ENCODE peak calls at places on chromosome 10, in six cellular contexts. X is tibial artery, O is AG04450, Q is HCT116, T is sigmoid colon, B is WERI-Rb-1. V is an unnamed sample. For H3K27me3, the result is how much of the 10 kb centered on the place peaks cover.

GRCh38 chr10:76091821-76092394 is 660.5 kb downstream of the LRMDA start:
- DNase-seq in X (no peak), O (no peak), Q (no peak), T (no peak), B (no peak), V (no peak)

GRCh38 chr10:121994429-121994881 is 5.5 kb downstream of the TACC2 start:
- DNase-seq in X (peak), O (no peak), Q (no peak), T (peak), B (peak), V (no peak)

GRCh38 chr10:88058750-88059149 is 195.3 kb downstream of the PTEN start:
- DNase-seq in X (no peak), O (no peak), Q (no peak), T (no peak), B (no peak), V (no peak)

GRCh38 chr10:24691113-24691512 is 32.6 kb downstream of the ARHGAP21 start:
- DNase-seq in X (peak), O (no peak), Q (no peak), T (no peak), B (no peak), V (no peak)

GRCh38 chr10:69512901-69513300 is 60.3 kb downstream of the NEUROG3 start:
- DNase-seq in X (no peak), O (no peak), Q (no peak), T (no peak), B (no peak), V (no peak)

GRCh38 chr10:93790454-93790853 is 32.7 kb downstream of the LGI1 start:
- DNase-seq in X (no peak), O (no peak), Q (no peak), T (no peak), B (peak), V (no peak)

GRCh38 chr10:12905067-12905466 is 96.4 kb downstream of the CCDC3 start:
- DNase-seq in X (no peak), O (no peak), Q (no peak), T (no peak), B (no peak), V (no peak)

GRCh38 chr10:99115703-99116102 is 119.9 kb downstream of the HPSE2 start:
- DNase-seq in X (no peak), O (no peak), Q (no peak), T (no peak), B (no peak), V (no peak)

GRCh38 chr10:84076540-84077195 is 62.6 kb upstream of the GHITM start:
- DNase-seq in X (no peak), O (peak), Q (no peak), T (no peak), B (peak), V (no peak)

GRCh38 chr10:5582736-5583135 is 58.0 kb downstream of the CALML3 start:
- DNase-seq in X (peak), O (no peak), Q (peak), T (no peak), B (peak), V (no peak)

DNA sequence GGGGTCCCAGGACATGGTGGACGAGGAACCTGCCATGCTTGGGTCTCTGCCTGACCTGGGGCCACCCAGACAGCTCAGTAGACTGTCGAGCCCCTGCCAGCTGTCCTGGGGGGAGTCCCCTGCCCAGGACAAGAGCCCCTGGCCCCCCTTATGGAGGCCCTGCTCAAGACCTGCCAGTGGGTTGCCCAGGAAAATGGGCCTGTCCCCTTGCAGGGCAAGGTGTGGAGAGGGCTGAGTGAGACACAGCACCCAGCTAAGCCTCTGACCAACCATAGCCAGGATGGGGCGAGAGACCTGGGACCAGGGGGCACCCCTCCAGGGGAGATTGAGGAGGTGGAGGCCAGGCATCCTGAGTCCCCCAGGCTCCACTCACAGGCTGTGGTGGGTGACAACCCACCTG is 1.8 kb downstream of the FUOM start:
- DNase-seq in X (no peak), O (no peak), Q (no peak), T (no peak), B (no peak), V (no peak)
- H3K4me3 ChIP-seq in X (no peak), O (no peak), Q (no peak), T (no peak), B (no peak), V (no peak)

GRCh38 chr10:86786368-86786767 is 29.9 kb downstream of the BMPR1A start:
- DNase-seq in X (no peak), O (no peak), Q (no peak), T (no peak), B (no peak), V (no peak)
- H3K27ac ChIP-seq in X (peak), O (no peak), Q (no peak), T (peak), B (no peak), V (no peak)

DNA sequence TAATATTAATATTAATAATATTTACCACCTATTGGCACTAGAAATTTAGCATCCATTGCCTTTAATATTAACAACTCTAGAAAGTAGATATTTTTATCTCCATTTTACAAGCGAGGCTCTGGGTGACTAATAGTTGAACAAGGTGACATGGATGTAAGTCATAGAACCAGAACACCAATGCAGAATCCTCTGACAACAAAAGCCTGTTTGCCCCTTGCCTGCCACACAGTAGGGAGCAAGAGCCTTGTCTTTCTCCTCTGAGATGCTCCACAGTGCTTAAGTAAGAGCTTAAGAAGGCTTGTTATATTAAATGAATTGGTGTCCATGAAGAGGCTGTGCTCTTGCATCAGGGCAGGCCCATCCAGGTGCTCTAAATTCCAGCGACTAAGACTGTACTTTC is 51.2 kb upstream of the LBX1 start:
- DNase-seq in X (no peak), O (no peak), Q (no peak), T (no peak), B (no peak), V (no peak)
- H3K27me3 ChIP-seq in X (under half), O (under half), Q (under half), T (under half), B (under half), V (under half)

GRCh38 chr10:123715546-123715945 is 49.4 kb downstream of the GPR26 start:
- DNase-seq in X (no peak), O (no peak), Q (no peak), T (no peak), B (no peak), V (no peak)
- H3K4me3 ChIP-seq in X (no peak), O (no peak), Q (no peak), T (no peak), B (no peak), V (no peak)

GRCh38 chr10:97411411-97411810 is 10.3 kb upstream of the RRP12 start:
- DNase-seq in X (no peak), O (no peak), Q (no peak), T (no peak), B (no peak), V (no peak)
- H3K27ac ChIP-seq in X (no peak), O (no peak), Q (no peak), T (no peak), B (no peak), V (no peak)

V was measured in SJSA1.